ENCODE peak calls at places on chromosome 13, in ten cellular contexts. T is A549; H is AG04450; F is CD8-positive, alpha-beta memory T cell; I is endothelial cell of umbilical vein; N is AG09309; A is fibroblast of pulmonary artery; M is lower leg skin; C is NT2/D1; V is mammary epithelial cell. Z is an unnamed sample.

GRCh38 chr13:20140487-20140886 is 20.4 kb downstream of the GJA3 start:
- DNase-seq in T (no peak), H (no peak), F (no peak), I (no peak), N (no peak), A (no peak), M (no peak), C (no peak), V (no peak), Z (no peak)

GRCh38 chr13:44311011-44311481 is 62.6 kb upstream of the SERP2 start:
- DNase-seq in T (peak), H (no peak), F (no peak), I (no peak), N (no peak), A (peak), M (peak), C (no peak), V (peak), Z (peak)

GRCh38 chr13:75263741-75264407 is 218.1 kb downstream of the TBC1D4 start:
- DNase-seq in T (no peak), H (no peak), F (no peak), I (no peak), N (peak), A (peak), M (no peak), C (no peak), V (peak), Z (no peak)

GRCh38 chr13:79874396-79875360 is 393.7 kb downstream of the NDFIP2 start:
- DNase-seq in T (no peak), H (no peak), F (no peak), I (no peak), N (no peak), A (no peak), M (no peak), C (no peak), V (peak), Z (no peak)

GRCh38 chr13:54449922-54450321 is 1421.3 kb downstream of the OLFM4 start:
- DNase-seq in T (no peak), H (no peak), F (no peak), I (no peak), N (no peak), A (no peak), M (no peak), C (no peak), V (no peak), Z (no peak)

GRCh38 chr13:74062933-74063332 is 71.3 kb downstream of the KLF12 start:
- DNase-seq in T (no peak), H (no peak), F (no peak), I (no peak), N (peak), A (peak), M (no peak), C (no peak), V (no peak), Z (peak)

GRCh38 chr13:75180805-75181455 is 301.0 kb downstream of the TBC1D4 start:
- DNase-seq in T (peak), H (no peak), F (no peak), I (peak), N (no peak), A (peak), M (no peak), C (no peak), V (no peak), Z (no peak)

GRCh38 chr13:104143760-104144406 is 1077.7 kb upstream of the SLC10A2 start:
- DNase-seq in T (no peak), H (no peak), F (no peak), I (peak), N (no peak), A (no peak), M (no peak), C (peak), V (no peak), Z (no peak)

GRCh38 chr13:110680852-110681251 is 25.1 kb downstream of the CARS2 start:
- DNase-seq in T (peak), H (no peak), F (peak), I (peak), N (no peak), A (peak), M (no peak), C (peak), V (no peak), Z (no peak)

GRCh38 chr13:99322297-99323103 is 15.3 kb upstream of the GPR183 start:
- DNase-seq in T (no peak), H (no peak), F (peak), I (peak), N (peak), A (peak), M (no peak), C (no peak), V (peak), Z (no peak)
- H3K4me3 ChIP-seq in T (no peak), H (no peak), F (peak), I (no peak), N (no peak), A (no peak), M (no peak), C (no peak), V (no peak), Z (no peak)

DNA sequence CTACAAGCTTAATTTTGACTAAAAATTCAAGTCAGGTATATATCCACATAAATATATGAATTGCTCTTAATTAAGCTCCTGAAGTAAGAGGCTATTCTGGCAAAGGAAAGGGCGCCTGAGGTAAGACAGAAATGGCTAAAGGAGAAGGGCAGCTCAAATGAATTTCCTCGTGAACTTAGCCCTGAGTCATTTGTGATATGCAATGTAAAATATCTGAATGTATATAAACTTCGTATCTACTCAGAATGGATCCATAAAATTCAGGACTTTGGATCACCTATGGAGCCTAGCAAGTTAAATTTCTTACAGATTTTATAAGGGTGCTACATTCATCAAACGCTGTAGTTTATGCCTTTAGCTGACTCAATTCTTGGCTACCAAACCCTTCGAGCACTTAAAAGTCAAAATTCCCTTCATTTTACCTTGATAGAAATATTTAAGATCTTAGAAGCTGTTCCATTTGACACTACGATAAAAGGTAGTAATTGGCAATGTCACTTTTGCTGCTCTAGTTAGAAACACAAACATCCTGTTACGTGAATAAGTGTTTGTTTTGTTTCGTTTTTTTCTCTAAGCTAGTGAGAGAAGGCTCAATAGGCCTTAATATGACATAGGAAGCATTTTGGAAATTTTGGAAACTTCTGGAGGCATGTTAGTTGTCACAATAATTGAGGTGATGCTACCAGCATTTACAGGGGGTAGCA is 69.2 kb downstream of the DIAPH3 start:
- DNase-seq in T (no peak), H (no peak), F (no peak), I (no peak), N (no peak), A (no peak), M (no peak), C (no peak), V (no peak), Z (no peak)
- H3K4me3 ChIP-seq in T (no peak), H (no peak), F (no peak), I (no peak), N (no peak), A (no peak), M (no peak), C (no peak), V (no peak), Z (no peak)

DNA sequence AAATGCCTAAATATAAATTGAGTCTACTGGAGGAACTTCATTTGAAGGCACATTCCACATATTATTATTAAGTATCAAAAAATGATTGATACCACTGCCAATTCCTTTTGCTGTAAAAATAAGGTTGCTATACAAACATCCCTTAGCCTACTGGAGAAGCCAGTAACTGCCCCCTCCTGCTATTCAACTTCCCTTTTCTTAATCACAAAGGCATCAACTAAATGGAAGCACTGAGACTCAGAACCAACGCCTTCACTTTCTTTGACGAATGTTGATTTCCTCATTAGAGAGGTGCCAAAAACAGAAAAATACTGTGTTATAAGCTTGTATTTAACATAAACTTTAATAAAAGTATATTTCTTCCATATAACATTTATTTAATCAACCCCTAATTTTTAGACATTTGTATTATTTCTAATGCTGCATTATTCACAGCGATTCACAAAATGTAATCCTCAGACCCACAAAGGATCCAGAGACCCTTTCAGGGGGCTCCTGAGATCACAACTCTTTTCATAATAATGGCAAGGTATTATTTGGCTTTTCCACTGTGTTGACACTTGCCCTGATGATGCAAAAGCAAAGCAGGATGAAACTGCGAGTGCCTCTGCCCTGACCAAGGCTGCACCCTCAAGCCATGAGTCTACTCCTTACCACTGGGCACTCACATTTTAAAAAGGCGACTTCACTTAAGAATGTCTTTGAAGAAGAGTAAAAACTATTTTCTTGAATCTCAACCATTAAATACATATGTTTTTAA is 11.6 kb downstream of the ELF1 start:
- DNase-seq in T (no peak), H (no peak), F (no peak), I (no peak), N (no peak), A (no peak), M (no peak), C (no peak), V (no peak), Z (no peak)
- H3K4me3 ChIP-seq in T (peak), H (no peak), F (peak), I (no peak), N (no peak), A (no peak), M (no peak), C (no peak), V (no peak), Z (no peak)

GRCh38 chr13:24541127-24541475 is 28.5 kb upstream of the PARP4 start:
- DNase-seq in T (no peak), H (no peak), F (no peak), I (no peak), N (no peak), A (no peak), M (no peak), C (no peak), V (no peak), Z (no peak)
- H3K4me3 ChIP-seq in T (peak), H (peak), F (peak), I (no peak), N (peak), A (peak), M (no peak), C (peak), V (no peak), Z (peak)

Z was measured in sigmoid colon.